ENCODE peak calls at places on chromosomes 12 and 14, in six cellular contexts. T is fibroblast of the conjunctiva, W is lower lobe of right lung, I is T-helper 2 cell, L is brain microvascular endothelial cell, M is T-helper 1 cell. E is an unnamed sample.

GRCh38 chr14:75484711-75485429 is 37.4 kb upstream of the BATF start:
- DNase-seq in T (no peak), W (no peak), I (no peak), L (no peak), M (no peak), E (no peak)

GRCh38 chr14:106094654-106095189 is 568.3 kb downstream of the TMEM121 start:
- DNase-seq in T (no peak), W (no peak), I (no peak), L (no peak), M (peak), E (peak)

GRCh38 chr12:9741726-9742125 is 8.8 kb upstream of the CLECL1 start:
- DNase-seq in T (no peak), W (no peak), I (no peak), L (no peak), M (peak), E (peak)

GRCh38 chr14:73462078-73462715 is 3.9 kb upstream of the NUMB start:
- DNase-seq in T (peak), W (peak), I (no peak), L (no peak), M (no peak), E (no peak)

GRCh38 chr14:88233915-88234314 is 89.2 kb downstream of the KCNK10 start:
- DNase-seq in T (no peak), W (no peak), I (no peak), L (no peak), M (no peak), E (no peak)

GRCh38 chr14:101988377-101988776 is 24.0 kb downstream of the DYNC1H1 start:
- DNase-seq in T (no peak), W (no peak), I (no peak), L (no peak), M (no peak), E (no peak)

GRCh38 chr14:58817846-58818245 is 180.1 kb downstream of the DACT1 start:
- DNase-seq in T (no peak), W (no peak), I (no peak), L (no peak), M (no peak), E (no peak)

GRCh38 chr12:13536219-13536910 is 339.8 kb downstream of the EMP1 start:
- DNase-seq in T (no peak), W (no peak), I (no peak), L (no peak), M (no peak), E (no peak)

GRCh38 chr12:52390739-52391617 is 5.5 kb upstream of the KRT84 start:
- DNase-seq in T (no peak), W (no peak), I (no peak), L (peak), M (no peak), E (no peak)

GRCh38 chr14:26966942-26967341 is 369.1 kb upstream of the NOVA1 start:
- DNase-seq in T (peak), W (no peak), I (no peak), L (no peak), M (no peak), E (no peak)

GRCh38 chr14:96592591-96593388 is 90.6 kb downstream of the PAPOLA start:
- DNase-seq in T (peak), W (peak), I (peak), L (no peak), M (peak), E (peak)

GRCh38 chr14:94171208-94171607 is 2.9 kb upstream of the PPP4R4 start:
- DNase-seq in T (no peak), W (no peak), I (no peak), L (no peak), M (no peak), E (no peak)

GRCh38 chr14:33934938-33935337 is 15.9 kb downstream of the EGLN3 start:
- DNase-seq in T (no peak), W (no peak), I (no peak), L (no peak), M (no peak), E (no peak)

GRCh38 chr12:5439333-5439732 is 7.4 kb downstream of the NTF3 start:
- DNase-seq in T (no peak), W (no peak), I (no peak), L (no peak), M (no peak), E (no peak)

GRCh38 chr12:104498211-104498801 is 41.6 kb downstream of the CHST11 start:
- DNase-seq in T (no peak), W (no peak), I (no peak), L (no peak), M (peak), E (no peak)

GRCh38 chr12:121468451-121468850 is 68.5 kb downstream of the RNF34 start:
- DNase-seq in T (no peak), W (no peak), I (no peak), L (no peak), M (no peak), E (no peak)

GRCh38 chr12:56565510-56566101 is 44.0 kb downstream of the RBMS2 start:
- DNase-seq in T (peak), W (peak), I (no peak), L (peak), M (no peak), E (no peak)

GRCh38 chr14:69993326-69993725 is 114.1 kb downstream of the SMOC1 start:
- DNase-seq in T (no peak), W (no peak), I (no peak), L (no peak), M (no peak), E (no peak)

GRCh38 chr14:100281286-100282082 is 24.8 kb downstream of the SLC25A29 start:
- DNase-seq in T (no peak), W (peak), I (no peak), L (no peak), M (no peak), E (no peak)

GRCh38 chr12:39476894-39477293 is 34.0 kb upstream of the KIF21A start:
- DNase-seq in T (no peak), W (no peak), I (no peak), L (no peak), M (no peak), E (no peak)

GRCh38 chr12:97275261-97276197 is 187.1 kb upstream of the RMST start:
- DNase-seq in T (no peak), W (no peak), I (no peak), L (no peak), M (no peak), E (no peak)